ENCODE peak calls at places on chromosomes 6 and 20, in ten cellular contexts. C, X, Q, G, J, S, H, E, W and M are unnamed samples.

GRCh38 chr20:47665221-47665991 is 119.9 kb downstream of the SULF2 start:
- DNase-seq in C (no peak), X (no peak), Q (no peak), G (no peak), J (peak), S (no peak), H (no peak), E (no peak), W (no peak), M (peak)

GRCh38 chr20:50462093-50462685 is 48.0 kb upstream of the PTPN1 start:
- DNase-seq in C (no peak), X (no peak), Q (no peak), G (no peak), J (no peak), S (no peak), H (no peak), E (no peak), W (no peak), M (no peak)

GRCh38 chr20:6709865-6710595 is 57.5 kb upstream of the BMP2 start:
- DNase-seq in C (no peak), X (no peak), Q (no peak), G (no peak), J (no peak), S (no peak), H (no peak), E (no peak), W (no peak), M (no peak)

GRCh38 chr6:13302751-13303667 is 25.3 kb downstream of the TBC1D7 start:
- DNase-seq in C (peak), X (peak), Q (no peak), G (peak), J (peak), S (peak), H (peak), E (peak), W (peak), M (peak)

GRCh38 chr20:2305946-2306345 is 10.1 kb downstream of the TGM3 start:
- DNase-seq in C (no peak), X (no peak), Q (no peak), G (no peak), J (no peak), S (no peak), H (no peak), E (no peak), W (peak), M (no peak)

GRCh38 chr20:38094373-38094775 is 60.8 kb downstream of the RPRD1B start:
- DNase-seq in C (peak), X (no peak), Q (no peak), G (peak), J (peak), S (peak), H (no peak), E (peak), W (no peak), M (no peak)

GRCh38 chr6:16473908-16474791 is 235.8 kb downstream of the GMPR start:
- DNase-seq in C (no peak), X (no peak), Q (no peak), G (no peak), J (no peak), S (no peak), H (no peak), E (no peak), W (no peak), M (no peak)

GRCh38 chr20:29079769-29080690 is 2177.4 kb upstream of the DEFB115 start:
- DNase-seq in C (no peak), X (no peak), Q (peak), G (no peak), J (no peak), S (peak), H (no peak), E (peak), W (peak), M (no peak)

GRCh38 chr20:50446351-50447101 is 63.7 kb upstream of the PTPN1 start:
- DNase-seq in C (no peak), X (no peak), Q (no peak), G (no peak), J (no peak), S (no peak), H (no peak), E (no peak), W (no peak), M (no peak)

GRCh38 chr20:24870876-24871275 is 78.2 kb upstream of the CST7 start:
- DNase-seq in C (no peak), X (no peak), Q (no peak), G (no peak), J (no peak), S (no peak), H (no peak), E (no peak), W (no peak), M (no peak)

GRCh38 chr20:24871429-24872213 is 77.4 kb upstream of the CST7 start:
- DNase-seq in C (no peak), X (no peak), Q (no peak), G (no peak), J (no peak), S (no peak), H (no peak), E (no peak), W (no peak), M (no peak)

GRCh38 chr20:24873015-24873620 is 76.0 kb upstream of the CST7 start:
- DNase-seq in C (no peak), X (no peak), Q (no peak), G (no peak), J (no peak), S (no peak), H (no peak), E (no peak), W (no peak), M (no peak)

GRCh38 chr20:24875078-24875477 is 74.0 kb upstream of the CST7 start:
- DNase-seq in C (no peak), X (no peak), Q (no peak), G (no peak), J (no peak), S (no peak), H (no peak), E (no peak), W (no peak), M (no peak)

GRCh38 chr20:24872291-24873014 is 76.6 kb upstream of the CST7 start:
- DNase-seq in C (no peak), X (no peak), Q (no peak), G (no peak), J (no peak), S (no peak), H (no peak), E (no peak), W (no peak), M (no peak)
- H3K4me3 ChIP-seq in C (no peak), X (no peak), Q (no peak), G (no peak), J (no peak), S (no peak), H (no peak), E (no peak), W (no peak), M (no peak)

DNA sequence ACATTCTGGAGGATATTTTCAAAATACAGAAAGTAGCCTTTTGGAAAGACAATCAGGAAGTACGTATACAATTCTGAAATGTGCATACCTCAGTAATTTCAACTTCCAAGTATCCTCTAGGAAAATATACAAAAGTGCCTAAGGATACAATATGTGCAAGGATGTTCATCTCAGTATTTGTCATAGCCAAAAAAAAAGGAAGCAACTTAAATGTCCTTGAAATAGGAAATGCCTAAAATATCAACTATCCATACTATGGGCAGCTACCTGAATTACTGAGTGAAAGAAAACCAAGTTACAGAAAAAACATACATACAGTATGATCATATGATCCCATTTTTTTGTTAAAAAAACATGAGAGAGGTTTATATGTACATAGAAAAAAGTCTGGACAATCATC is 1.5 kb downstream of the PPIL1 start:
- DNase-seq in C (no peak), X (no peak), Q (no peak), G (no peak), J (no peak), S (no peak), H (no peak), E (no peak), W (no peak), M (no peak)
- H3K4me3 ChIP-seq in C (no peak), X (no peak), Q (peak), G (no peak), J (no peak), S (no peak), H (no peak), E (no peak), W (no peak), M (no peak)

GRCh38 chr6:27568226-27568889 is 95.5 kb upstream of the ZNF184 start:
- DNase-seq in C (no peak), X (no peak), Q (no peak), G (no peak), J (peak), S (no peak), H (no peak), E (no peak), W (no peak), M (no peak)

GRCh38 chr6:27562027-27562410 is 89.1 kb upstream of the ZNF184 start:
- DNase-seq in C (peak), X (no peak), Q (no peak), G (no peak), J (peak), S (no peak), H (no peak), E (no peak), W (no peak), M (no peak)

DNA sequence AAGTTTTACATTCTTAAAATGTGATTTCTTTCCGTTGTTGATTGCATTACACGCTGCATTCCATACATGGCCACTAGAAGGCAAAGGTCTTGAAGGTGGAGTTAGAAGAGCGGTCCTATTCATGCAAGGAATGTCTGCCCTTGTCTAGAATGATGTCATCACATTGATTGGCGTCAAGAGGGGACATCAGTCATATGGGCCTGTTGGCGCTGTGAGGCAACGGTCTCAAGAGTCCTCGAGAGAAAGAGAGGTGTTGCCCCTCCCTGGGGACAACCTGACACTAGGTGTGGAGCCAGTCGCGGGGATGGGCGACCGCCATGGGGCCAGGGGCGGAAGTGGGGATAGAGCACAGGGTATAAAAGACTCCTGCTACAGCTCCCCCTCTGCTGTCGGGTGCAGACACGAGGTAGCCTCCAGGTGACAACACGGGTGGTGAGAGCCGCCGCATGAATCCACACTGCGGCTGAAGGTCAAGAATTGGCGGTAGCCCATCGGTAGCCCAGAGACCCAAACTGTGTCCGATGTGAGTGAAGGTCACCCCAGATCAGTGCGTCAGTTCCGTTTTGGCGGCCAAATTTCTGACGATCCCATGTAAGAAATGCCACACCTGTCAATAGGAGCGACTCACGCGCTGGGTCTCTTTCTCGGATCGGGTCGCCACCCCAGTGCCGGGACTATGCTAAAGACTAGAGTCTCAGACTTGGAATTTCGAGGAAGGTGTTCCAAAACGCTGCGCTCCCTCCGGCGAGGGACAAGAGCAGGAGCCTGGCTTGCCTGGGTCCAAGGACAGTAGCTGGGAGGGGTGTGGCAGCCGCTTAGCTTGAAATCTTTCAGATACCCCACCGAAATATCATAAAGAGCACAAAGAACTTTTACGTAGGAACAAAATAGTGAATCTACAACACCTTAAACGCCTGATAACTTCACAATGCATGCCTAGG is 93.2 kb upstream of the ZNF184 start:
- DNase-seq in C (no peak), X (no peak), Q (no peak), G (no peak), J (no peak), S (no peak), H (no peak), E (no peak), W (no peak), M (no peak)
- H3K4me3 ChIP-seq in C (no peak), X (no peak), Q (no peak), G (no peak), J (peak), S (no peak), H (no peak), E (no peak), W (no peak), M (peak)

GRCh38 chr6:107493158-107494057 is 3.5 kb downstream of the SOBP start:
- DNase-seq in C (peak), X (no peak), Q (no peak), G (no peak), J (no peak), S (peak), H (peak), E (peak), W (no peak), M (no peak)
- H3K4me3 ChIP-seq in C (no peak), X (no peak), Q (no peak), G (peak), J (no peak), S (peak), H (peak), E (peak), W (no peak), M (no peak)

GRCh38 chr6:134114489-134114888 is 62.1 kb upstream of the SLC2A12 start:
- DNase-seq in C (no peak), X (no peak), Q (no peak), G (no peak), J (no peak), S (no peak), H (no peak), E (no peak), W (no peak), M (no peak)

GRCh38 chr6:134106702-134107101 is 54.3 kb upstream of the SLC2A12 start:
- DNase-seq in C (no peak), X (no peak), Q (no peak), G (no peak), J (no peak), S (no peak), H (no peak), E (peak), W (no peak), M (no peak)

GRCh38 chr6:134114918-134115714 is 62.7 kb upstream of the SLC2A12 start:
- DNase-seq in C (no peak), X (no peak), Q (no peak), G (no peak), J (no peak), S (no peak), H (no peak), E (no peak), W (no peak), M (no peak)

GRCh38 chr6:134115715-134116074 is 63.3 kb upstream of the SLC2A12 start:
- DNase-seq in C (no peak), X (no peak), Q (no peak), G (no peak), J (no peak), S (no peak), H (no peak), E (no peak), W (no peak), M (no peak)

DNA sequence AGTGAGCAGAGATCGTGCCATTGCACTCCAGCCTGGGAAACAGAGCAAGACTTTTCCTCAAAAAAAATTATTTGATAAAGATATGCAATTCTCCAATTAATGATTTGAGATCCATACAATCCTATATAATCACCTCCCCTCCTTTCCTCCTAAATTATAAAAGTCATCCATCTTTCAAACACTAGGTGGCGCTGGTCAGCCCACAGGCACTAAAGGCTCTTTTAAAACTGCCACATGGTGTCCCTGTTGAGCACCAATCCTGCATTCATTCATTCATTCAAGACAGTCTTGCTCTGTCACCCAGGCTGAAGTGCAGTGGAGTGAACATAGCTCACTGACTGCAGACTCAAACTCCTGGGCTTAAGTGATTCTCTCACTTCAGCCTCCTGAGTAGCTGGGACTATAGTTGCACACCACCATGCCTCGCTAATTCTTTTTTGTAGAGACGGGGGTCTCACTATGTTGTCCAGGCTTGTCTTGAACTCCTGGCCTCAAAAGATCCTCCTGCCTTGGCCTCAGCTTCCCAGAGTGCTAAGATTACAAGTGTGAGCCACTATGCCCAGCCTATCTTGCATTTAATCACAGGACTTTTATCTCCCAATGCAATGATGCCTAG is 58.7 kb upstream of the SLC2A12 start:
- DNase-seq in C (peak), X (peak), Q (no peak), G (no peak), J (peak), S (peak), H (no peak), E (peak), W (no peak), M (peak)
- H3K4me3 ChIP-seq in C (no peak), X (no peak), Q (no peak), G (no peak), J (no peak), S (no peak), H (no peak), E (no peak), W (no peak), M (no peak)

DNA sequence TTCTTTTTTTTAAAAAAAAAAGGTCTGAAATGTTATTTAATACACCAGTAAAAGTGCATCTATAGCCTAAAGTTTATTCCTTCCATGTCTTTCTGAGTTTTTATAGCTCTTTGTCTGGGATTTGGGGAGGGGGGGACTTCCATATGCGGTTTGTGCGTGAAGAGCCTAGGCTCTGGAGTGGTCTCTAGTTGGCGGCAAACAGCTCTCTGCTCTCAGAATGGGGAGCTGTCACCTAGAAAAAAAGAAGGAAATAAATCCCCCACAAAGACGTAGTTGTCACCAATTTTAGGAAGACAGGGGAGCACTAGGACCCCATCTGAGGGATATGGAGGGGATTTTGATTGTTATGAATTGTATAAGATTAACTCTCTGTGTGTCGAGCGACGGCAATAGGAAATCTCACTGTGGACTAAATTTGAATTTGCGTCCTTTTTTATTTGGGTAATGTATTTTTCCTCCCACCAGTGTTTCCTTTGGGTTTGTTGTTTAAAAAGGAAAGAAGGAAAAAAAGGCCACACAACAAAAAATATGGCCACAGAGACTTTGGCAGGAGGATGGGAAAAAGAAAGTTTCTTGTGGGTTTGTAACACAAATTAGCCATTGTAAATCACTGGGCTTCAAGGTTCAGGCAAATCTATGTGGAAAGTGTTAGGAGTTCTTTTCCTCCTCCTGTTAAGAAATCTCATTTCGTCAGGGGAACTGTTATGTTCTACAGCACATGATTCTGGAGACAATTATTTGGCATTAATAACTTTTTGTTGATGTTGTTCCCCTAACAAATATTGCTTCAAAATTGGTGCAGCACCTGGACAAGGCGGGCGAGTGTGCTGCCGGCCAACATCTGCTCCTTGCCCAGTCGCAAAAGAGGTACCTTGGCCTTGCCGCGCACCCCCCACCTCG is 7.5 kb downstream of the POU3F2 start:
- DNase-seq in C (no peak), X (no peak), Q (no peak), G (no peak), J (no peak), S (no peak), H (no peak), E (no peak), W (no peak), M (no peak)
- H3K4me3 ChIP-seq in C (no peak), X (no peak), Q (no peak), G (no peak), J (no peak), S (no peak), H (no peak), E (no peak), W (no peak), M (no peak)

GRCh38 chr20:35448788-35449373 is 6.5 kb upstream of the CEP250 start:
- DNase-seq in C (no peak), X (no peak), Q (no peak), G (no peak), J (no peak), S (no peak), H (no peak), E (no peak), W (no peak), M (no peak)

GRCh38 chr20:35454881-35455609 is at the start of gene CEP250:
- DNase-seq in C (peak), X (peak), Q (peak), G (peak), J (peak), S (peak), H (peak), E (peak), W (peak), M (peak)

GRCh38 chr20:35453647-35454046 is 1.8 kb upstream of the CEP250 start:
- DNase-seq in C (no peak), X (no peak), Q (no peak), G (no peak), J (no peak), S (no peak), H (no peak), E (no peak), W (no peak), M (no peak)

GRCh38 chr20:35447082-35447789 is 8.2 kb upstream of the CEP250 start:
- DNase-seq in C (peak), X (peak), Q (peak), G (peak), J (peak), S (peak), H (no peak), E (peak), W (peak), M (no peak)

DNA sequence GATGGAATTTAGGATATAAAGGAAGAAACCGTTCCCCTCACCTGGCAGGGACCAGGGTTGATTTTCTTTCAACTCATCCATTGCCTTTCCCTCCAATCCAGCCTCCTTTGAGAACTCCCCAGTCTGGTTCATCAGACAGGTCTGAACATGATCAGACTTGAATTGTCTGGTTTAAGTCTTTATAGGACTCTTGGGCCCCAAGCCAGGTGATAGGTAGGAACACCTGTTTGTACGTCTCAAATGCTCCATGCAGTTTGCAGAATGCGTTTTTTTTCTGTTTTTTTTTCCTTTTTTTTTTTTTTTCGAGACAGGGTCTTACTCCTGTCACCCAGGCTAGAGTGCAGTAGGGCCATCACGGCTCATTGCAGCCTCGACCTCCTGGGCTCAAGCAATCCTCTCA is 4.1 kb upstream of the CEP250 start:
- DNase-seq in C (no peak), X (no peak), Q (no peak), G (no peak), J (peak), S (no peak), H (no peak), E (no peak), W (no peak), M (peak)
- H3K4me3 ChIP-seq in C (no peak), X (no peak), Q (no peak), G (no peak), J (no peak), S (no peak), H (no peak), E (no peak), W (no peak), M (no peak)